ENCODE peak calls at places on chromosomes 4 and X, in six cellular contexts. R, M, T, V, U and A are unnamed samples.

GRCh38 chr4:156942991-156943390 is 28.6 kb downstream of the PDGFC start:
- DNase-seq in R (no peak), T (no peak), M (no peak), U (no peak), V (no peak), A (no peak)

GRCh38 chr4:25308761-25309160 is 3.8 kb upstream of the ZCCHC4 start:
- DNase-seq in T (no peak), M (no peak), U (no peak), R (no peak), V (no peak), A (no peak)

GRCh38 chr4:109553130-109553529 is 6.9 kb upstream of the MCUB start:
- DNase-seq in V (no peak), M (no peak), R (no peak), U (no peak), T (no peak), A (no peak)

GRCh38 chr4:6121276-6121850 is 79.0 kb downstream of the JAKMIP1 start:
- DNase-seq in M (no peak), T (no peak), R (no peak), U (no peak), V (no peak), A (no peak)

GRCh38 chrX:41779941-41780340 is 56.0 kb downstream of the GPR82 start:
- DNase-seq in R (no peak), V (no peak), T (no peak), M (no peak), U (no peak), A (no peak)

GRCh38 chr4:8038702-8039251 is 99.1 kb upstream of the AFAP1 start:
- DNase-seq in V (no peak), T (no peak), U (no peak), M (no peak), R (no peak), A (no peak)

GRCh38 chr4:105990933-105991332 is 95.7 kb downstream of the NPNT start:
- DNase-seq in V (no peak), U (peak), R (no peak), M (no peak), T (peak), A (no peak)

GRCh38 chr4:24400537-24400936 is 183.8 kb downstream of the DHX15 start:
- DNase-seq in R (no peak), T (no peak), V (no peak), M (no peak), U (no peak), A (no peak)

GRCh38 chrX:114619874-114620273 is 36.0 kb downstream of the HTR2C start:
- DNase-seq in T (no peak), V (no peak), U (no peak), M (no peak), R (no peak), A (no peak)

GRCh38 chr4:182017038-182017437 is 226.2 kb upstream of the TENM3 start:
- DNase-seq in R (no peak), U (no peak), M (no peak), V (no peak), T (no peak), A (no peak)

GRCh38 chr4:76179398-76180318 is 31.5 kb upstream of the NUP54 start:
- DNase-seq in T (peak), M (peak), R (peak), V (no peak), U (peak), A (peak)

GRCh38 chr4:26952891-26953290 is 92.2 kb downstream of the STIM2 start:
- DNase-seq in T (no peak), V (no peak), R (no peak), U (no peak), M (no peak), A (no peak)

GRCh38 chrX:68684291-68684918 is 36.9 kb downstream of the STARD8 start:
- DNase-seq in V (peak), U (peak), T (peak), R (no peak), M (no peak), A (no peak)

GRCh38 chr4:738781-739280 is 33.2 kb downstream of the PCGF3 start:
- DNase-seq in V (peak), U (no peak), T (no peak), M (no peak), R (no peak), A (no peak)

GRCh38 chrX:114181195-114181594 is 402.7 kb upstream of the HTR2C start:
- DNase-seq in M (no peak), R (no peak), V (no peak), T (no peak), U (no peak), A (no peak)

GRCh38 chr4:65724973-65725372 is 54.7 kb upstream of the EPHA5 start:
- DNase-seq in V (peak), U (no peak), M (no peak), T (no peak), R (no peak), A (no peak)

GRCh38 chrX:154121961-154122360 is 22.1 kb upstream of the OPN1LW start:
- DNase-seq in V (no peak), T (peak), M (no peak), R (no peak), U (peak), A (no peak)
- H3K27ac ChIP-seq in V (no peak), T (peak), M (no peak), R (no peak), U (peak), A (no peak)

GRCh38 chr4:101307901-101308300 is 39.4 kb downstream of the PPP3CA start:
- DNase-seq in U (no peak), M (no peak), R (no peak), V (no peak), T (no peak), A (no peak)

GRCh38 chr4:101306764-101307615 is 40.3 kb downstream of the PPP3CA start:
- DNase-seq in V (no peak), U (no peak), M (no peak), T (no peak), R (no peak), A (no peak)

GRCh38 chr4:101304916-101305315 is 42.4 kb downstream of the PPP3CA start:
- DNase-seq in T (no peak), M (no peak), U (no peak), V (no peak), R (no peak), A (no peak)

DNA sequence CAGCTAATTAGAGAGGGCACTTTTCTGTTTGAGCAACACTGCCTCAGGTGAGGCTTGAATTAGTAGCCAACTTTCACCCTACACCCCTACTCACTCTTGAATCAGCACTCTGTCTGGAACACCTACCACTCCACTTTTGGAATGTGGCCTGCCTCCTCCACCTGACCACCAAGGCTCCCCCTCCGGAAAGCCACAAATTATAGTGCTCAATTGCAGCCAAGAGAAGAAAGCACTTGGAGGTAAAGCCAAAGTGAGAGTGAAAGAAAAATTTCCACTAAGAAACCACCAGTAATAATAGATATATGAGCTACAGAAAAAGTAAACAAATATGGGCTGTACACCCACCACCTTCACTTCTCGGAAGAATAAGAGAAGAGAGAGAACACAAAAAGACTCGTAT is 41.1 kb downstream of the PPP3CA start:
- DNase-seq in T (no peak), V (no peak), R (no peak), U (no peak), M (no peak), A (no peak)
- H3K27ac ChIP-seq in T (no peak), V (peak), R (no peak), U (no peak), M (no peak), A (no peak)

GRCh38 chr4:10951306-10951705 is 266.7 kb upstream of the CLNK start:
- DNase-seq in M (no peak), T (no peak), V (no peak), R (no peak), U (no peak), A (no peak)
- H3K27ac ChIP-seq in M (no peak), T (no peak), V (no peak), R (no peak), U (no peak), A (no peak)

GRCh38 chr4:57104706-57105560 is 5.3 kb downstream of the IGFBP7 start:
- DNase-seq in T (no peak), M (no peak), U (no peak), R (no peak), V (no peak), A (no peak)

GRCh38 chr4:57113870-57114269 is 3.7 kb upstream of the IGFBP7 start:
- DNase-seq in V (no peak), T (no peak), R (no peak), U (no peak), M (no peak), A (no peak)

GRCh38 chr4:57109847-57110634 is at the start of gene IGFBP7:
- DNase-seq in R (no peak), M (no peak), U (peak), T (peak), V (peak), A (no peak)

GRCh38 chr4:57110635-57111546 is 706 bp upstream of the IGFBP7 start:
- DNase-seq in V (peak), U (peak), T (peak), R (no peak), M (no peak), A (no peak)

GRCh38 chr4:57109530-57109846 is 697 bp downstream of the IGFBP7 start:
- DNase-seq in M (no peak), T (no peak), U (no peak), R (no peak), V (no peak), A (no peak)
- H3K27ac ChIP-seq in M (no peak), T (peak), U (peak), R (peak), V (peak), A (no peak)

GRCh38 chr4:125016892-125017299 is 297.9 kb upstream of the FAT4 start:
- DNase-seq in U (no peak), V (no peak), R (no peak), T (no peak), M (no peak), A (no peak)
- H3K27ac ChIP-seq in U (no peak), V (no peak), R (no peak), T (no peak), M (no peak), A (no peak)

DNA sequence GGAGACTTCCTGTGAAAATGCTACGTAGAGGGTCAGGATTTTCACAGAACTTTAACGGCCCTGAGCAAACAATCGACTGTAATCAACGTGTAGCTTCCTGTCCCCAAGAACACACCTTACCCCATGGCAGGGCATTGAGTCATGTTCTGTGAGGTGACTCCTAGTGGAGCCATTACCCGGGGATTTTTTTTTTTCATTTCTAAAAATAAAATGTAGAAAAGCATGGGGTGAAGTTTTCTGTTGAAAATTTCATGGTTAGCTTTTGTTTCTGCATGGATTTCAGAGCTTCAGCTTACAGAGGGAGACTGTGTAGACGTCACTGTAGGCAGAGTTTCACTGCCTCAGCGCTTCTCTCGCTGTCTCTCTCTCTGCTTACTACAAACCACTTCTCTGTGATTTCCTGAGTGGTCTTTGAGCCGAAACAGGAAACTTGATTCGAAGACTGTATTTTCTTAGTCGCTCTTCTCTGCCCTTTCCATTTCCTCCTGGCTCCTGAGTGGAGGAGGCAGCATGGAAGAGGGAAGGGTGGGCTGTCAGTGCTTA is 111.7 kb downstream of the NFKB1 start:
- DNase-seq in R (no peak), V (no peak), U (no peak), T (no peak), M (peak), A (peak)
- H3K27ac ChIP-seq in R (no peak), V (peak), U (no peak), T (no peak), M (peak), A (peak)